ENCODE peak calls at places on chromosomes 3 and 15, in six cellular contexts. U is cardiac muscle cell, I is heart right ventricle, K is kidney, P is IMR-90, O is right atrium auricular region. Z is an unnamed sample.

GRCh38 chr3:44318929-44319328 is 19.6 kb upstream of the TCAIM start:
- DNase-seq in U (no peak), P (no peak), O (no peak), K (no peak), I (no peak), Z (peak; percentile 11)

GRCh38 chr3:123314409-123315270 is 112.9 kb downstream of the SEC22A start:
- DNase-seq in U (no peak), P (no peak), O (no peak), K (peak; percentile 26), I (no peak), Z (peak; percentile 94)

GRCh38 chr3:33426068-33426467 is 14.1 kb downstream of the UBP1 start:
- DNase-seq in U (no peak), K (no peak), P (no peak), O (no peak), I (no peak), Z (no peak)

GRCh38 chr3:18232317-18232716 is 192.8 kb downstream of the SATB1 start:
- DNase-seq in K (no peak), I (no peak), U (no peak), P (no peak), O (no peak), Z (no peak)

GRCh38 chr3:21750831-21751391 is at the start of gene ZNF385D:
- DNase-seq in U (peak; percentile 88), O (peak; percentile 70), I (peak; percentile 70), P (peak; percentile 33), K (peak; percentile 78), Z (peak; percentile 52)

GRCh38 chr3:154776549-154777230 is 303.4 kb upstream of the MME start:
- DNase-seq in P (no peak), K (no peak), I (no peak), U (no peak), O (no peak), Z (no peak)

GRCh38 chr3:43405888-43406636 is 119.7 kb downstream of the SNRK start:
- DNase-seq in O (no peak), I (peak; percentile 18), K (no peak), P (peak; percentile 92), U (no peak), Z (no peak)

GRCh38 chr3:144466114-144466513 is 494.5 kb downstream of the DIPK2A start:
- DNase-seq in K (no peak), I (no peak), P (no peak), O (no peak), U (no peak), Z (no peak)

GRCh38 chr3:142987707-142988106 is 13.7 kb upstream of the U2SURP start:
- DNase-seq in K (no peak), O (no peak), U (peak; percentile 51), I (no peak), P (peak; percentile 77), Z (no peak)

GRCh38 chr3:184345678-184346144 is 8.3 kb downstream of the FAM131A start:
- DNase-seq in U (peak; percentile 71), I (peak; percentile 46), O (peak; percentile 75), P (peak; percentile 50), K (peak; percentile 93), Z (no peak)

GRCh38 chr3:184679056-184679502 is 32.8 kb downstream of the MAGEF1 start:
- DNase-seq in U (peak; percentile 77), P (no peak), I (peak; percentile 71), K (no peak), O (no peak), Z (no peak)

GRCh38 chr3:36663666-36664291 is 100.6 kb downstream of the DCLK3 start:
- DNase-seq in O (no peak), I (no peak), P (peak; percentile 60), U (no peak), K (no peak), Z (no peak)

GRCh38 chr15:30895461-30896210 is 8.1 kb upstream of the FAN1 start:
- DNase-seq in U (no peak), I (no peak), O (no peak), K (no peak), P (no peak), Z (no peak)

GRCh38 chr3:51682079-51682478 is 11.0 kb downstream of the TEX264 start:
- DNase-seq in K (peak; percentile 52), U (peak; percentile 81), O (no peak), P (peak; percentile 88), I (no peak), Z (peak; percentile 83)

GRCh38 chr15:79962178-79962577 is 8.8 kb downstream of the BCL2A1 start:
- DNase-seq in P (no peak), O (no peak), K (no peak), U (no peak), I (no peak), Z (no peak)

GRCh38 chr3:106208979-106209378 is 340.2 kb upstream of the CBLB start:
- DNase-seq in O (no peak), K (no peak), P (peak; percentile 30), U (no peak), I (no peak), Z (no peak)

GRCh38 chr3:106206613-106207012 is 337.8 kb upstream of the CBLB start:
- DNase-seq in I (no peak), O (no peak), U (no peak), K (no peak), P (no peak), Z (no peak)

GRCh38 chr3:106204160-106204868 is 335.5 kb upstream of the CBLB start:
- DNase-seq in P (peak; percentile 16), O (no peak), K (no peak), U (no peak), I (no peak), Z (no peak)

GRCh38 chr3:106208266-106208665 is 339.5 kb upstream of the CBLB start:
- DNase-seq in I (no peak), P (no peak), U (no peak), K (no peak), O (no peak), Z (no peak)

DNA sequence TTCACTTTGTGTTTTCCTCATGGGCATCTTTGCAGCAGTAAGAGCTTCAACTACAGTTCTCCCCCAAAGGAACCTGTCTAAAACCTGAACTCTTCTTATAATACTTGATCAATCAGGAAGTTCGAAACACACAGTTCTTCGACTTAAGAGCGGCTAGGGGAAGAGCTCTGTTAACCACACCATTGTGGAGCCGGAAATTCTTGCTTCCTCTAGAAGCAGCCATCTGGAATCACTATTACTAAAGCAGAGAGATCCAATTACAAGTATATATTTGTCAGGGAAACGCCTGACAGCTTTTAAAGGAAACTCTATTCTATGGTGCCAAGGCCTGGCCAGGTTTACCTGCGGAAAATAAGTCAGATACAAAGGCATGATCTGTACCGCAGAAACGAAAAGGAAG is 337.4 kb upstream of the CBLB start:
- DNase-seq in O (no peak), P (peak; percentile 36), U (peak; percentile 2), I (no peak), K (no peak), Z (no peak)
- H3K4me3 ChIP-seq in O (no peak overlapping the region), P (no peak overlapping the region), U (no peak overlapping the region), I (no peak overlapping the region), K (no peak overlapping the region), Z (no peak overlapping the region)

GRCh38 chr3:196198081-196198675 is 13.0 kb downstream of the ZDHHC19 start:
- DNase-seq in O (no peak), P (no peak), U (no peak), I (no peak), K (peak; percentile 64), Z (no peak)

GRCh38 chr3:196198771-196199753 is 12.1 kb downstream of the ZDHHC19 start:
- DNase-seq in K (peak; percentile 52), P (no peak), I (no peak), O (no peak), U (no peak), Z (no peak)

GRCh38 chr3:196203833-196204232 is 7.4 kb downstream of the ZDHHC19 start:
- DNase-seq in P (no peak), U (no peak), I (no peak), K (no peak), O (no peak), Z (no peak)

GRCh38 chr3:196207159-196207832 is 3.9 kb downstream of the ZDHHC19 start:
- DNase-seq in K (peak; percentile 85), U (peak; percentile 57), I (no peak), P (no peak), O (no peak), Z (no peak)

GRCh38 chr3:196202516-196202970 is 8.7 kb downstream of the ZDHHC19 start:
- DNase-seq in I (peak; percentile 40), P (peak; percentile 32), K (peak; percentile 84), O (no peak), U (no peak), Z (no peak)
- H3K27ac ChIP-seq in I (no peak overlapping the region), P (no peak overlapping the region), K (no peak overlapping the region), O (no peak overlapping the region), U (no peak overlapping the region), Z (no peak overlapping the region)

DNA sequence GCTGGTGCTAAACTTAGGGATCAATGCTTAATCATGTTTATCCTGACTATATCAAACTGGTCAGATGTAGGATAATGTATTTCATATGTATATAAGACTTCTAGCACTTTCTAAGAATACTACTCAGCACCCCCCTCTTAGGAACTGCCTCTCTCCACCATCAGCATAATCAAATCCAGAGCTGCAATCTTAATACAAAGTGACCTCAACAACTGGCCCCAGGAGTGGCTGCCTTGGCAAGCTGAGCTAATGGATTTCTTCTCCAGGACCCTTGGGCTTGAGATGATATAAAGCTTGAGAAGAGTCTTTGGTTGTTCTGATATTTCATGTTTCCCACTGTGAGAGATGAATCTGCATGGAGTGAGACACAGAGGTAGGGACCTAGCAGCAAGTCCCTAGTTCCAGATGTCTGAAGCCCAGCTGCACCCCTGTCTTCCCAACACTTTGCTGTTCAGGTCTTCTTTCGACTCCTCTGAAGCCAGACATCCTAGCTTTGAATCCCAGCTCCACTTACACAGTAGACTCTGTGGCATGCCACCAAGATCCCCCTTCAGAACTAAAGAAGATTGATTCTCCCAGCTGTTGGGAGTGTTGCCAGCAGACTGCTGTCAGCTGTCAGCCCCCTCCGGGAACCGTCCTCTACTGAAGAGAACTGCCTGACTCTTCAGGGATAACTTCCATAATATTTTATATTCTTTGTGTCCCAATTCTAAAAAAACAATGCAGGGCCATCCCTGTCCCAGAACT is 309.3 kb upstream of the UBE2E2 start:
- DNase-seq in K (no peak), I (no peak), O (no peak), U (peak; percentile 21), P (no peak), Z (no peak)
- H3K4me1 ChIP-seq in K (no peaks in the 10 kb centered on the region), I (peaks cover 3% of the 10 kb centered on the region), O (no peaks in the 10 kb centered on the region), U (no peaks in the 10 kb centered on the region), P (no peaks in the 10 kb centered on the region), Z (no peaks in the 10 kb centered on the region)

GRCh38 chr15:66841953-66842681 is 140.1 kb downstream of the SMAD6 start:
- DNase-seq in I (peak; percentile 84), K (peak; percentile 97), O (peak; percentile 94), P (peak; percentile 89), U (peak; percentile 82), Z (no peak)

GRCh38 chr15:66844747-66845145 is 142.7 kb downstream of the SMAD6 start:
- DNase-seq in K (no peak), O (no peak), I (no peak), P (no peak), U (no peak), Z (no peak)

GRCh38 chr15:66842710-66843441 is 140.8 kb downstream of the SMAD6 start:
- DNase-seq in P (peak; percentile 59), O (peak; percentile 93), U (peak; percentile 78), I (peak; percentile 83), K (peak; percentile 95), Z (no peak)

GRCh38 chr15:66844041-66844746 is 142.2 kb downstream of the SMAD6 start:
- DNase-seq in K (no peak), O (no peak), U (peak; percentile 54), P (no peak), I (no peak), Z (no peak)

DNA sequence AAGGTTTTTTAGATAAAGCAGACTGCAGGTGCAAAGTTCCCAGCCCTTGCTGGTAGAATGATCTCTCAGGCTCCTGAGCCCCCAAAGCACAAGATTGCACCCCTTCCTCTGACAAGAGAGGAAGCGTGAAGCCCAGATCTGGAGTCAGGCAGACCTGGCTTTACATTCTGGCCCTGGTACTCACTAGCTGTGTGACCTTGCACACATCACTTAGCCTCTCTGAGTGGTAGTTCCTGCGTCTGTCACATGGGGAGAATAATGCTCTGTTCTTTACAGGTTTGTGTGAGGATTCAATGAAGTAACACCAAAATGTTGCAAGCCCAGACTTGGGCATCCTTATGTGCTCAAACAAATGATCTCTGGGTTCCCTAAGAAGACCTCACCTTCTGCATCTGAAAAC is 141.5 kb downstream of the SMAD6 start:
- DNase-seq in O (no peak), P (no peak), K (no peak), U (no peak), I (no peak), Z (no peak)
- H3K4me3 ChIP-seq in O (peak overlapping the region; percentile 51), P (no peak overlapping the region), K (no peak overlapping the region), U (no peak overlapping the region), I (peak overlapping the region; percentile 56), Z (no peak overlapping the region)

Z was measured in iPS DF 6.9.